ENCODE peak calls at places on chromosomes 6 and 20, in ten cellular contexts. M is PC-9, X is HFF-Myc, U is colonic mucosa, C is BJ, T is GM06990, G is fibroblast of lung, L is body of pancreas, V is tibial nerve, K is brain microvascular endothelial cell. H is an unnamed sample.

GRCh38 chr6:122165014-122165413 is 234.4 kb upstream of the HSF2 start:
- DNase-seq in M (no peak), X (no peak), U (no peak), C (no peak), T (no peak), G (no peak), L (no peak), V (no peak), K (no peak), H (no peak)

GRCh38 chr6:446418-447366 is 55.1 kb downstream of the IRF4 start:
- DNase-seq in M (no peak), X (no peak), U (no peak), C (no peak), T (peak; percentile 41), G (no peak), L (no peak), V (no peak), K (no peak), H (no peak)

GRCh38 chr6:74671558-74672025 is 534.3 kb downstream of the COL12A1 start:
- DNase-seq in M (no peak), X (peak; percentile 72), U (no peak), C (no peak), T (no peak), G (peak; percentile 88), L (no peak), V (no peak), K (peak; percentile 77), H (peak; percentile 96)

GRCh38 chr6:154614101-154614500 is 103.6 kb upstream of the CNKSR3 start:
- DNase-seq in M (no peak), X (peak; percentile 20), U (no peak), C (no peak), T (no peak), G (no peak), L (no peak), V (no peak), K (no peak), H (no peak)

GRCh38 chr20:34220581-34220980 is 20.6 kb upstream of the ASIP start:
- DNase-seq in M (no peak), X (peak; percentile 63), U (no peak), C (peak; percentile 39), T (no peak), G (peak; percentile 2), L (no peak), V (no peak), K (peak; percentile 38), H (peak; percentile 62)

GRCh38 chr6:48109902-48110301 is 1.1 kb downstream of the PTCHD4 start:
- DNase-seq in M (no peak), X (no peak), U (no peak), C (no peak), T (no peak), G (peak; percentile 26), L (no peak), V (no peak), K (no peak), H (peak; percentile 25)

GRCh38 chr20:11117808-11118528 is 444.2 kb upstream of the JAG1 start:
- DNase-seq in M (no peak), X (no peak), U (no peak), C (no peak), T (no peak), G (peak; percentile 61), L (no peak), V (no peak), K (peak; percentile 95), H (peak; percentile 87)

GRCh38 chr20:44028868-44029847 is 114.5 kb downstream of the TOX2 start:
- DNase-seq in M (no peak), X (no peak), U (no peak), C (no peak), T (peak; percentile 84), G (no peak), L (no peak), V (no peak), K (no peak), H (no peak)

GRCh38 chr6:155177369-155177961 is 86.3 kb upstream of the CLDN20 start:
- DNase-seq in M (no peak), X (no peak), U (peak; percentile 62), C (no peak), T (no peak), G (peak; percentile 85), L (peak; percentile 50), V (no peak), K (peak; percentile 82), H (peak; percentile 84)

GRCh38 chr6:131023834-131024504 is 39.1 kb downstream of the EPB41L2 start:
- DNase-seq in M (peak; percentile 25), X (no peak), U (peak; percentile 48), C (no peak), T (no peak), G (peak; percentile 85), L (no peak), V (no peak), K (peak; percentile 37), H (peak; percentile 84)

GRCh38 chr6:29553268-29554057 is 6.1 kb downstream of the UBD start:
- DNase-seq in M (no peak), X (peak; percentile 11), U (peak; percentile 47), C (no peak), T (peak; percentile 44), G (peak; percentile 57), L (peak; percentile 71), V (no peak), K (peak; percentile 66), H (peak; percentile 13)
- TF ChIP-seq CTCF in M (no peak), X (peak; percentile 3), U (no peak), C (peak; percentile 18), T (no peak), G (no peak), L (no peak), V (no peak), K (peak; percentile 60), H (no peak)

GRCh38 chr20:63009044-63009961 is 2.5 kb upstream of the BHLHE23 start:
- DNase-seq in M (peak; percentile 79), X (no peak), U (peak; percentile 79), C (no peak), T (peak; percentile 90), G (peak; percentile 53), L (peak; percentile 75), V (peak; percentile 31), K (peak; percentile 33), H (peak; percentile 44)

GRCh38 chr20:63011798-63012197 is 5.0 kb upstream of the BHLHE23 start:
- DNase-seq in M (no peak), X (no peak), U (no peak), C (no peak), T (no peak), G (peak; percentile 18), L (no peak), V (no peak), K (no peak), H (no peak)

GRCh38 chr20:63007722-63008488 is 1.1 kb upstream of the BHLHE23 start:
- DNase-seq in M (no peak), X (no peak), U (no peak), C (no peak), T (no peak), G (no peak), L (no peak), V (no peak), K (no peak), H (no peak)

GRCh38 chr20:63008541-63009043 is 1.8 kb upstream of the BHLHE23 start:
- DNase-seq in M (no peak), X (no peak), U (no peak), C (no peak), T (no peak), G (no peak), L (no peak), V (no peak), K (no peak), H (no peak)

DNA sequence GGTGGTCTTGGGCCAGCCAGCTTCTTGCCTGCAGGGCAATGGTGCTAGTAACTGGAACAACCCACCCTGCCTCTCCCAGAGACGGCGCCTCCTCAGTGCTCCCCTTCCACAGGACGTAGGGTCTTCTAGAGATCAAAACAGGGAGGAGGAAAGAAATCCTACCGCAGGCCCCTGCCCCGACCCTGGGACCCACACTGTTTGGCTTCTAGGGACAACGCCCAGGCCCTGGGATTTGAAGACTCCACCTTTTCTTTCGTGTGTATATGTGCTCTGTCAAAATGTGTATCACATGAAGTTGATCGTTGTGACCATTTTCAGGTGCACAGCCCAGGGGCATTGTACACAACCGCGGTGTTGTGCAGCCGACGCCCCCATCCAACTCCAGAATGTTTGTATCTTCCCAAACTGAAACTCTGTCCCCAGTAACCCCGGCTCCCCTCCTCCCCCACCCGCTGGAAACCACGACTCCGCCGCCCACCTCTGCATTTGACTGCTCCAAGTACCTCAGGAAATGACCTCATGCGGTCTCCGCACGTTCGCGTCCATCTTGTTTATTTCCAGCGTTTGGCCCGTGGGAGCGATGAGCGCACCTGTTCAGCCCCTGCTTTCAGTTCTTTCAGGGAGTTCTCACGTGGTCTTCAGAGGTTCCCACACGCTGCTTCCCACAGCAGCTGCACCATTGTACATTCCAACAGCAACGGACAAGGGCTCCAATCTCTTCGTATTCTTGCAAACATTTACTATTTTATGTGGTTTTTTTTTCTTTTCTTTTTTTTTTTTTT is 3.4 kb upstream of the BHLHE23 start:
- DNase-seq in M (no peak), X (no peak), U (peak; percentile 23), C (no peak), T (peak; percentile 91), G (no peak), L (peak; percentile 19), V (no peak), K (no peak), H (no peak)
- H3K4me3 ChIP-seq in M (no peak overlapping the region), X (no peak overlapping the region), U (no peak overlapping the region), C (no peak overlapping the region), T (peak overlapping the region; percentile 95), G (no peak overlapping the region), L (no peak overlapping the region), V (no peak overlapping the region), K (no peak overlapping the region), H (no peak overlapping the region)

DNA sequence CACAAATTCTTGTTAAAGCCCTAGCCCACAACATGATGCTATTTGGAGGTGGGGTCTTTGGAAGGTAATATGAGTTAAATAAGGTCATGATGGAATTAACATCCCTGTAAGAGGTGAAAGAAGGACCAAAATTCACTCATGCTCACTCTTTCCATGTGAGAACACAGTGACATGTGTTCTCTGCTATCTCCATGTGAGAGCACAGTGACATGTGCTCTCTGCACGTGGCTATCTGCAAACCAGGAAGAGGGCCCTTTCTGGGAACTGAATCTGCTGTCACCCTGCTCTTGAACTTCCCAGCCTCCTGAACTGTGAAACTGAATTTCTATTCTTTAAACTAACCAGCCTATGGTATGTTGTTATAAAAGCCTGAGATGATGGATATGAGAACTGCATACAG is 1159.4 kb upstream of the ADGRB3 start:
- DNase-seq in M (no peak), X (no peak), U (no peak), C (no peak), T (no peak), G (no peak), L (no peak), V (no peak), K (no peak), H (no peak)
- TF ChIP-seq CTCF in M (no peak), X (no peak), U (no peak), C (no peak), T (no peak), G (no peak), L (no peak), V (no peak), K (no peak), H (no peak)

DNA sequence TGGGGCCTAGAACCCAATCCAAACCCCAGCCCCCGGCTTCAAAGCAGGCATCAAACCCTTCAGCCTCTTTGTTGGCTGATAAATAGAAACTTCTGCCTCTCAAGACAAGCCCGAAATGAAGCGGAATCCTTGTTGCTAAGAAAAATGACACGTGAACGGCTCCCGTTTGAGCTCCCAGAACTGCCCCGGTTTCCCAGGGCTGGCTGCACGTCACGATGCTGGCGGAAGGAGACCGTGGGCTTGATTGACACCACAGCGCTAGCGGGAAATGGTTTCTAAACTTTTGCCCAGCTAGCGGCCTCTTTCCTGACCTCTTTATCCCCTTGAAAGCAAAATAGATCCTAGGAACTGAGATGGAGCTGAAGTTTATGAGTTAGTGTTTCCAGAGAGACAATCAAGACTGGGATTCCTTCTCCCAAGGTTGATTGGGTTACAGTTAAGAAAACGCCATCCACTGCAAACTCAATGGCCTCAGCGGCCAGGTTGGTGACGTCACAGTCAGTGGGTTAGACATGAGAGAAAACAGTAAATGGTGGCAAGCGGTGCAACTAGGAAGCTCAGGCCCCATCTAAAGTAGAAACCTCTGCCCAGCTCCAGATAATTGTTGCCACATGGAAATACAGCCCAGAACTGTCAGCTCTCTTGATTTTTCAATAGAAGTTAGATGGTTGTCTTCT is 117.0 kb downstream of the ANKRD60 start:
- DNase-seq in M (no peak), X (no peak), U (no peak), C (no peak), T (no peak), G (no peak), L (no peak), V (no peak), K (peak; percentile 37), H (no peak)
- H3K4me3 ChIP-seq in M (no peak overlapping the region), X (no peak overlapping the region), U (no peak overlapping the region), C (no peak overlapping the region), T (no peak overlapping the region), G (no peak overlapping the region), L (no peak overlapping the region), V (no peak overlapping the region), K (no peak overlapping the region), H (no peak overlapping the region)

H was measured in astrocyte of the spinal cord.